ENCODE peak calls at places on chromosomes 3 and 15, in four cellular contexts. I, C, S and F are unnamed samples.

GRCh38 chr15:36278219-36278618 is 301.2 kb upstream of the CDIN1 start:
- DNase-seq in C (no peak), I (no peak), S (peak; percentile 2), F (no peak)

GRCh38 chr15:98703291-98703690 is 55.0 kb downstream of the IGF1R start:
- DNase-seq in C (no peak), S (no peak), I (no peak), F (no peak)

GRCh38 chr15:72706266-72706665 is 20.3 kb downstream of the BBS4 start:
- DNase-seq in I (no peak), C (no peak), S (no peak), F (no peak)

GRCh38 chr3:5006755-5007202 is 27.5 kb downstream of the BHLHE40 start:
- DNase-seq in I (no peak), C (peak; percentile 43), S (no peak), F (no peak)

GRCh38 chr15:26260517-26261133 is 397.5 kb upstream of the ATP10A start:
- DNase-seq in I (peak; percentile 58), S (peak; percentile 12), C (peak; percentile 16), F (no peak)

GRCh38 chr3:128649264-128649663 is 1.4 kb downstream of the RPN1 start:
- DNase-seq in S (peak; percentile 14), C (no peak), I (no peak), F (no peak)

GRCh38 chr15:90481023-90481422 is 48.7 kb upstream of the CRTC3 start:
- DNase-seq in S (peak; percentile 89), C (no peak), I (no peak), F (no peak)

GRCh38 chr15:52337961-52338535 is 42.4 kb upstream of the MYO5C start:
- DNase-seq in C (no peak), I (no peak), S (no peak), F (no peak)

GRCh38 chr15:29123171-29123570 is 146.5 kb downstream of the NSMCE3 start:
- DNase-seq in S (no peak), I (no peak), C (no peak), F (no peak)

GRCh38 chr15:62432702-62433398 is 267.8 kb upstream of the C2CD4B start:
- DNase-seq in C (no peak), S (no peak), I (no peak), F (no peak)

GRCh38 chr3:23075478-23075877 is 127.6 kb upstream of the UBE2E2 start:
- DNase-seq in S (no peak), C (no peak), I (no peak), F (no peak)

GRCh38 chr3:47014036-47014435 is 34.6 kb downstream of the NBEAL2 start:
- DNase-seq in S (no peak), C (no peak), I (no peak), F (no peak)

GRCh38 chr3:13618836-13619235 is 69.9 kb downstream of the FBLN2 start:
- DNase-seq in S (no peak), I (no peak), C (no peak), F (no peak)

GRCh38 chr15:28269097-28269496 is 52.9 kb downstream of the HERC2 start:
- DNase-seq in S (no peak), C (no peak), I (no peak), F (no peak)

GRCh38 chr3:45182915-45183881 is 37.0 kb upstream of the CDCP1 start:
- DNase-seq in C (no peak), I (no peak), S (no peak), F (peak; percentile 35)

GRCh38 chr3:170037463-170038433 is at the start of gene GPR160:
- DNase-seq in I (peak; percentile 79), S (peak; percentile 89), C (peak; percentile 71), F (peak; percentile 64)